ENCODE peak calls at places on chromosome 20, in five cellular contexts. O is mesendoderm, T is K562, C is DND-41, L is fibroblast of lung. G is an unnamed sample. For H3K27me3, the result is how much of the 10 kb centered on the place peaks cover.

GRCh38 chr20:47392721-47393073 is 36.2 kb upstream of the ZMYND8 start:
- DNase-seq in L (peak), T (no peak), C (no peak), O (no peak), G (no peak)

GRCh38 chr20:22382742-22383141 is 201.6 kb downstream of the FOXA2 start:
- DNase-seq in T (no peak), L (no peak), C (no peak), O (no peak), G (no peak)

GRCh38 chr20:49446808-49447207 is 35.7 kb downstream of the KCNB1 start:
- DNase-seq in T (no peak), O (peak), C (no peak), L (peak), G (peak)

GRCh38 chr20:10758446-10758845 is 84.6 kb upstream of the JAG1 start:
- DNase-seq in C (no peak), T (no peak), O (no peak), L (peak), G (no peak)

GRCh38 chr20:16434087-16434664 is 139.1 kb downstream of the KIF16B start:
- DNase-seq in L (no peak), C (peak), O (peak), T (peak), G (peak)

GRCh38 chr20:12566596-12566995 is 442.2 kb upstream of the SPTLC3 start:
- DNase-seq in T (no peak), L (no peak), C (no peak), O (no peak), G (no peak)

GRCh38 chr20:17648306-17648646 is 33.8 kb downstream of the RRBP1 start:
- DNase-seq in L (no peak), O (no peak), C (no peak), T (no peak), G (no peak)

GRCh38 chr20:47576516-47577033 is 74.9 kb downstream of the NCOA3 start:
- DNase-seq in C (no peak), O (peak), T (peak), L (peak), G (peak)

GRCh38 chr20:64075556-64075955 is 3.8 kb downstream of the RGS19 start:
- DNase-seq in L (no peak), C (no peak), T (no peak), O (no peak), G (no peak)

GRCh38 chr20:45993197-45993951 is 15.3 kb upstream of the MMP9 start:
- DNase-seq in O (peak), C (no peak), L (peak), T (no peak), G (peak)

GRCh38 chr20:43914286-43914685 is 366 bp upstream of the TOX2 start:
- DNase-seq in T (no peak), C (no peak), O (no peak), L (no peak), G (no peak)

GRCh38 chr20:4412216-4412615 is 309.5 kb upstream of the PRND start:
- DNase-seq in L (no peak), O (no peak), C (no peak), T (no peak), G (no peak)

GRCh38 chr20:58546756-58547526 is 31.7 kb upstream of the APCDD1L start:
- DNase-seq in O (peak), T (no peak), C (no peak), L (peak), G (no peak)

GRCh38 chr20:37823276-37823980 is 79.5 kb upstream of the VSTM2L start:
- DNase-seq in L (peak), O (peak), T (no peak), C (no peak), G (no peak)

GRCh38 chr20:19964289-19965263 is 52.6 kb upstream of the NAA20 start:
- DNase-seq in T (no peak), C (no peak), O (no peak), L (peak), G (peak)
- H3K9ac ChIP-seq in T (no peak), C (no peak), O (no peak), L (no peak), G (no peak)

GRCh38 chr20:38999965-39000910 is 38.1 kb downstream of the DHX35 start:
- DNase-seq in L (no peak), C (no peak), O (no peak), T (no peak), G (no peak)
- H3K27me3 ChIP-seq in L (under half), C (under half), O (under half), T (under half), G (under half)

GRCh38 chr20:6769953-6770831 is 2.7 kb downstream of the BMP2 start:
- DNase-seq in L (peak), O (peak), T (no peak), C (no peak), G (peak)
- H3K4me3 ChIP-seq in L (peak), O (peak), T (no peak), C (no peak), G (peak)

DNA sequence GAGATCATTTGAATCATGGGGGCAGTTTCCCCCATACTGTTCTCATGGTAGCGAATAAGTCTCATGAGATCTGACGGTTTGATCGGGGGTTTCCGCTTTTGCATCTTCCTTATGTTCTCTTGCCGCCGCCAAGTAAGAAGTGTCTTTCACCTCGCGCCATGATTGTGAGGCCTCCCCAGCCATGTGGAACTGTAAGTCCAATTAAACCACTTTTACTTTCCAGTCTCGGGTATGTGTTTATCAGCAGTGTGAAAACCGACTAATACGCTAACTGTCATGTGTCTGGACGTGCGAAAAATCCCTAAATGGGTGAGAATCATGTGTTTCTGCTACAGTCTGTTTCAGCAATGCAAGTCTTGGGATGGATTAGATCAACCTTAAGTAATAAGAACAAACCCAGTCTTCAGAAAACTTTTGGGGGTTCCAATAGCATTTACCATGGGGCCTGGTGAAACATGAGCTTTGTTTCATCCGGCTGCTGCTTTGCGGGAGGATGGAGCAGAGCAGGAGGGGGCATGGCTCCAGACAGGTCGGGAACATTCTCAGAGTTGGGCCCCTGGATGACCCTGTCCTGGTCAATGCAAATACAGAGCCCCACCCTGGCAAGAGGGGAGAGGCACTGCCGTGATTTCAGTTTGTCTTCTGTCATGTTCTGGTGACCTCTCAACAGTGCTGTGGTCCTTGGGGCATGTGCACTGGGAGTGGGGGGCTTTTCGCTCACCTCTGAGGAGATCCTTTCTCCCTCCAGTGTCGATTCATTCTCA is 41.5 kb downstream of the CTCFL start:
- DNase-seq in T (no peak), L (no peak), O (no peak), C (no peak), G (no peak)
- H3K9ac ChIP-seq in T (no peak), L (no peak), O (no peak), C (no peak), G (no peak)

GRCh38 chr20:62722627-62723026 is 14.0 kb downstream of the NTSR1 start:
- DNase-seq in C (no peak), O (no peak), T (no peak), L (no peak), G (no peak)

GRCh38 chr20:62724692-62725595 is 16.3 kb downstream of the NTSR1 start:
- DNase-seq in O (no peak), T (no peak), C (no peak), L (no peak), G (no peak)

GRCh38 chr20:62723768-62724420 is 15.3 kb downstream of the NTSR1 start:
- DNase-seq in L (no peak), T (no peak), O (no peak), C (no peak), G (no peak)

GRCh38 chr20:62721511-62722197 is 13.0 kb downstream of the NTSR1 start:
- DNase-seq in L (no peak), O (no peak), C (no peak), T (no peak), G (no peak)

GRCh38 chr20:62723351-62723750 is 14.7 kb downstream of the NTSR1 start:
- DNase-seq in C (no peak), L (peak), O (no peak), T (no peak), G (no peak)
- H3K27me3 ChIP-seq in C (under half), L (under half), O (under half), T (half or more), G (under half)

DNA sequence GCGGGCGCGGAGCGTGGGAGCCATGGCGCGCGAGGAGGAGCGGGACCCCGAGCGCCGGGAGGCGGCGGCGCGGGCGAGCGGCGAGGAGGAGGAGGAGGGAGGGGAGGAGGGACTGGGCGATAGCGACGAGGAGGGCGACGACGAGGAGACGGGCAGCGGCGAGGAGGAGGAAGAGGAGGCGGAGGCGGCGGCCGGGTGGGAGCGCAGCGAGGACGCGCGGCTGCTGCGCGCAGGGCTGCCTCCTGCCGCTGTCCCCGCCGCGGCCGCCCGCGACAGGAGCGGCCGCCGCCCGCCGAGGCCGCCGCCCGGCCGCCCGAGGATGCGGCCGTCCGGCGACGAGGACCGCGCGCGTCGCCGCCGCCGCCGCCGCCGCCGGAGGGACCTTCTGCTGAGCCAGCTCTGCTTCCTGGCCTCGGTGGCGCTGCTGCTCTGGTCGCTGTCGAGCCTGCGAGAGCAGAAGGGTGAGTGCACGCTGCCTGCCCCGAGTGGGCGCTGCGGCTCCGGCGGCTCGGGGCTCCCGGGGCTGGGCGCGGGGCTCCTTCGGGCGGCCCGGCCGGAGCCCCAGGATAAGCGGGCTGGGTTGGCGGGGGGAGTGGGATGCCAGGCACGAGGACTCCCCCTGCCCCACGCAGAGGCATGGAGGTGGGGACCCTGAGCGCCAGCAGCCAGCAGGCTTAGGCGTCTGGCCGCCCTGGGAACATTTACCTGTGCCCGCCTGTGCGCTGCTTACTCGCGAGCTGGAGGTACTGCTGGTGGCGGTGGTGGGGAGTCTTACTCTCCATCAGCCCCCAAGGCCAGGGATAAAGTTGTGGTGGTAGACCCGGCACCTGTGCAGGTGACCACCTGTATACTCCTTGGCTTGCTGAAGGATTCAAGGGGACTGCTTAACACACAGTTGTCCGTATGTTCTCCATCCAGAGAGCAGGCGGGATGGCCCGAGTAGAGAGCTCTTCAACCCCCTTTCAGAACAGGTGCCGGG is at the start of gene SLC24A3:
- DNase-seq in O (peak), C (no peak), L (peak), T (no peak), G (peak)
- H3K4me3 ChIP-seq in O (peak), C (no peak), L (no peak), T (no peak), G (peak)

DNA sequence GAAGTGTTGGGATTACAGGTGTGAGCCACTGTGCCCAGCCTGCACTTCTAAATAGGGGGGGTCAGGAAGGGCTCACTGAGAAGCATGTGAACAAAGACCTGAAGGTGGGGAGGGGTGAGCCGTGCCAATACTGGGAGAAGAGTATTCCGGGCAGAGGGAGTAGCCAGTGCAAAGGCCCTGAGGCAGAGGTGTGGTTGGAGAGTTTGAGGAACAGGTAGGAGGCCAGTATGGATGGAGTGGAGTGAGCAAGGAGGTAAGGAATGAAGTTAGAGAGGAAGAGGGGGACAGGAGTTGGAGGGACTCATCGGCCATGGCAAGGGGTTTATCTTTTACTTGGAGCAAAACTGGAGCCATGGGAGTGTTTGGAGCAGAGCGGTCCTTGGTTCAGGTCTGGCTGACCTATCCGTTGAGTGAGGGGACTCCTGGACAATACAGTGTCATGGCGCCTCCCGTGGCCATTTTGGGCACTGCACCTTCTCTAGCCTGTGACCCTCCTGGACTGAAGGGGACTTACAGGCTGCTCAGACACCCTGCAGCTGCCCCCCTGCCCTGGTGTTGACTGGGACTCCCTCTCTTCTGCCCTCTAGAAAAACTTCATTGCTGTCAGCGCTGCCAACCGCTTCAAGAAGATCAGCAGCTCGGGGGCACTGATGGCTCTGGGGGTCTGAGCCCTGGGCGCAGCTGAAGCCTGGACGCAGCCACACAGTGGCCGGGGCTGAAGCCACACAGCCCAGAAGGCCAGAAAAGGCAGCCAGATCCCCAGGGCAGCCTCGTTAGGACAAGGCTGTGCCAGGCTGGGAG is 12.1 kb downstream of the FOXS1 start:
- DNase-seq in O (peak), L (no peak), T (peak), C (peak), G (peak)
- H3K9ac ChIP-seq in O (no peak), L (no peak), T (peak), C (no peak), G (no peak)

GRCh38 chr20:61835791-61836350 is 229.8 kb downstream of the TAF4 start:
- DNase-seq in T (no peak), O (no peak), L (no peak), C (no peak), G (no peak)
- H3K27me3 ChIP-seq in T (under half), O (under half), L (under half), C (under half), G (under half)

G was measured in colonic mucosa.